ENCODE peak calls at places on chromosomes 7 and 10, in ten cellular contexts. K is A549; L is H9; U is fibroblast of lung; N is right lobe of liver; V is Peyer's patch; O is uterus; T is transverse colon; Q is CD8-positive, alpha-beta memory T cell; A is DND-41. X is an unnamed sample.
A peak's percentile ranks its signal among the peaks of the same experiment; 100 is the strongest.

GRCh38 chr10:113643183-113643582 is 20.7 kb downstream of the NRAP start:
- DNase-seq in K (no peak), L (no peak), U (no peak), N (no peak), V (no peak), O (no peak), T (no peak), Q (no peak), A (no peak), X (no peak)

GRCh38 chr7:101308245-101309085 is 13.1 kb downstream of the IFT22 start:
- DNase-seq in K (peak; percentile 81), L (peak; percentile 91), U (peak; percentile 51), N (peak; percentile 82), V (peak; percentile 81), O (peak; percentile 27), T (peak; percentile 85), Q (no peak), A (no peak), X (no peak)

GRCh38 chr10:10794056-10794455 is 223.6 kb upstream of the CELF2 start:
- DNase-seq in K (no peak), L (no peak), U (no peak), N (no peak), V (no peak), O (no peak), T (no peak), Q (no peak), A (no peak), X (no peak)

GRCh38 chr7:73526892-73527821 is 5.1 kb upstream of the BAZ1B start:
- DNase-seq in K (no peak), L (no peak), U (no peak), N (no peak), V (no peak), O (no peak), T (no peak), Q (no peak), A (peak; percentile 74), X (no peak)

GRCh38 chr10:5614081-5614721 is 52.2 kb downstream of the ASB13 start:
- DNase-seq in K (no peak), L (no peak), U (peak; percentile 75), N (no peak), V (no peak), O (no peak), T (no peak), Q (no peak), A (no peak), X (no peak)

GRCh38 chr10:6151087-6151977 is 51.4 kb upstream of the PFKFB3 start:
- DNase-seq in K (peak; percentile 60), L (peak; percentile 89), U (peak; percentile 75), N (peak; percentile 70), V (no peak), O (peak; percentile 52), T (peak; percentile 57), Q (peak; percentile 26), A (no peak), X (no peak)

GRCh38 chr7:16660702-16661464 is 14.9 kb downstream of the BZW2 start:
- DNase-seq in K (no peak), L (no peak), U (peak; percentile 61), N (no peak), V (no peak), O (no peak), T (no peak), Q (no peak), A (no peak), X (no peak)

GRCh38 chr10:84783386-84783785 is 455.0 kb downstream of the CCSER2 start:
- DNase-seq in K (peak; percentile 23), L (peak; percentile 54), U (no peak), N (no peak), V (no peak), O (no peak), T (no peak), Q (no peak), A (peak; percentile 37), X (no peak)

GRCh38 chr10:46542567-46543323 is 13.7 kb downstream of the GPRIN2 start:
- DNase-seq in K (no peak), L (no peak), U (no peak), N (no peak), V (peak; percentile 49), O (peak; percentile 7), T (peak; percentile 8), Q (no peak), A (no peak), X (no peak)

DNA sequence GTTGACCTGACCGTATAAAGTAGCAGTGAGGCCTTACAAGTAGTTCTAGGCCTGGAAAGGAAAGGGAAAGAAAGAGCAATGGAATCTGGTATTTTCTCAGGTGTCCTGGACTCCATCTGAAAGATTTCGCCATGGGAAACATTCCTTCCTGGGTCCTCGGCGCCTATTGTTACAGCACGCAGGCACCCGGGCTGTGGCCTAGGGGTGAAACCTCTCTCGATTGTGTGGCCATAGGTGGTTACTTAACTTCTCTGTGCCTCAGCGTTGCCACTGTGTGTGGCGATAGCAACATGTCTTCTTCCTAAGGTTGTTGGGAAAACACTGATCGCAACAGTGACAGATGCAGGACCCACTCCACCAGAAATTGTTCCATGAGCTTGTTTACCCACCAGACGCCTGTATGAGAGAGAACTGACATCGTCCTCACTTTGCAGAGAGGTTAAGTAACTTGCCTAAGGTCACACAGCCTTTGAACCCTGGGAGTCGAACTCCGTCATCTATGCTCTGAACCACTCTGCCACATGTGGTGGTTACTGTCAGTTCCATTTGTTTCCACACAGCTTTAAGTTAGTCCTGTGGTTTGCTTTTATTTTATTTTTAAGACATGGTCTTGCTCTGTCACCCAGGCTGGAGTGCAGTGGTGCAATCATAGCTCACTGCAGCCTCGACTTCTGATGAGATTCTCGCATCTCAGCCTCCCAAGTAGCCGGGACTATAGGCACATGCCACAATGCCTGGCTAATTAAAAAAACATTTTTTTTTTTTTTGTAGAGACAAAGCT is 73.4 kb downstream of the LHPP start:
- DNase-seq in K (no peak), L (no peak), U (no peak), N (no peak), V (no peak), O (no peak), T (no peak), Q (no peak), A (no peak), X (no peak)
- H3K27ac ChIP-seq in K (no peak overlapping the region), L (no peak overlapping the region), U (no peak overlapping the region), N (no peak overlapping the region), V (no peak overlapping the region), O (no peak overlapping the region), T (no peak overlapping the region), Q (no peak overlapping the region), A (no peak overlapping the region), X (no peak overlapping the region)

GRCh38 chr10:78805176-78805575 is 263.6 kb upstream of the ZMIZ1 start:
- DNase-seq in K (no peak), L (no peak), U (peak; percentile 98), N (no peak), V (no peak), O (peak; percentile 88), T (peak; percentile 50), Q (no peak), A (no peak), X (peak; percentile 82)
- H3K27ac ChIP-seq in K (no peak overlapping the region), L (no peak overlapping the region), U (peak overlapping the region; percentile 79), N (no peak overlapping the region), V (peak overlapping the region; percentile 66), O (peak overlapping the region; percentile 87), T (peak overlapping the region; percentile 78), Q (no peak overlapping the region), A (no peak overlapping the region), X (peak overlapping the region; percentile 85)

GRCh38 chr7:157549612-157550299 is 213.0 kb downstream of the DNAJB6 start:
- DNase-seq in K (no peak), L (no peak), U (no peak), N (no peak), V (peak; percentile 22), O (no peak), T (no peak), Q (no peak), A (no peak), X (no peak)
- H3K27ac ChIP-seq in K (no peak overlapping the region), L (no peak overlapping the region), U (no peak overlapping the region), N (no peak overlapping the region), V (no peak overlapping the region), O (no peak overlapping the region), T (no peak overlapping the region), Q (no peak overlapping the region), A (no peak overlapping the region), X (no peak overlapping the region)

GRCh38 chr10:62059424-62059913 is 158.0 kb downstream of the ARID5B start:
- DNase-seq in K (no peak), L (no peak), U (no peak), N (no peak), V (no peak), O (no peak), T (no peak), Q (no peak), A (no peak), X (no peak)

GRCh38 chr10:62058896-62059423 is 157.5 kb downstream of the ARID5B start:
- DNase-seq in K (no peak), L (no peak), U (no peak), N (no peak), V (no peak), O (no peak), T (no peak), Q (no peak), A (no peak), X (no peak)

GRCh38 chr10:62057359-62057758 is 155.9 kb downstream of the ARID5B start:
- DNase-seq in K (no peak), L (no peak), U (peak; percentile 68), N (no peak), V (no peak), O (peak; percentile 49), T (no peak), Q (no peak), A (no peak), X (no peak)

GRCh38 chr10:62057872-62058271 is 156.4 kb downstream of the ARID5B start:
- DNase-seq in K (no peak), L (no peak), U (no peak), N (no peak), V (no peak), O (no peak), T (no peak), Q (no peak), A (no peak), X (no peak)

DNA sequence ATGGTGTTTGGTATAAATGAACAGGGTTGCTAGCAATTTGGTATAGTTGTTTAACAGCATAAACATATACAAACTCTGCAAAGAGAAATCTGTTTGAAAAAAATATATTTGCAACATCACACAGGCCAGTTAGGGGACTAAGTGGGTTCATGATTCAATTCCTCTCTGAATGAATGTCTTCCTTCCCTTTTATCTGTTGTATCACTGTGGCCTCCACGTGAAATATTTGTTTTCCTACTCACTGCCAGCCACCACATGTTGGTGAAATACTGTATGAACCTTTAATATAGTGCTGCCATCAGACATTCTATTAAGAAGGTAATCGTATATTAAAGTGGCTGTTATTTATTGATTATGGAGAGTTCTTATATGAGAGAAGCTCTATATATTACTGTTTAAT is 157.0 kb downstream of the ARID5B start:
- DNase-seq in K (no peak), L (no peak), U (no peak), N (no peak), V (no peak), O (no peak), T (no peak), Q (no peak), A (no peak), X (no peak)
- H3K27ac ChIP-seq in K (no peak overlapping the region), L (no peak overlapping the region), U (peak overlapping the region; percentile 6), N (peak overlapping the region; percentile 24), V (peak overlapping the region; percentile 60), O (peak overlapping the region; percentile 90), T (peak overlapping the region; percentile 85), Q (no peak overlapping the region), A (no peak overlapping the region), X (peak overlapping the region; percentile 94)

GRCh38 chr7:130909161-130909836 is 175.3 kb upstream of the KLF14 start:
- DNase-seq in K (no peak), L (no peak), U (no peak), N (no peak), V (no peak), O (no peak), T (no peak), Q (no peak), A (no peak), X (peak; percentile 69)
- H3K27ac ChIP-seq in K (peak overlapping the region; percentile 93), L (no peak overlapping the region), U (peak overlapping the region; percentile 89), N (no peak overlapping the region), V (peak overlapping the region; percentile 85), O (peak overlapping the region; percentile 11), T (peak overlapping the region; percentile 94), Q (no peak overlapping the region), A (peak overlapping the region; percentile 14), X (peak overlapping the region; percentile 30)